ENCODE peak calls at places on chromosomes 3 and 15, in six cellular contexts. V, Q, N, M, U and B are unnamed samples.

GRCh38 chr15:48940508-48940907 is 23.2 kb downstream of the SHC4 start:
- DNase-seq in V (peak), U (peak), M (no peak), N (no peak), Q (no peak), B (peak)

GRCh38 chr3:15497984-15498383 is 23.5 kb downstream of the COLQ start:
- DNase-seq in U (no peak), M (no peak), Q (no peak), N (no peak), V (no peak), B (no peak)

GRCh38 chr3:131806736-131807135 is 228.1 kb downstream of the CPNE4 start:
- DNase-seq in M (no peak), N (no peak), U (no peak), V (no peak), Q (no peak), B (no peak)

GRCh38 chr3:49454457-49454856 is 15.6 kb upstream of the DAG1 start:
- DNase-seq in N (no peak), V (peak), Q (peak), M (no peak), U (no peak), B (peak)

GRCh38 chr3:128882709-128883108 is 3.3 kb downstream of the ACAD9 start:
- DNase-seq in V (no peak), M (no peak), Q (no peak), N (no peak), U (no peak), B (no peak)

GRCh38 chr3:37712918-37713819 is 148.5 kb upstream of the CTDSPL start:
- DNase-seq in U (no peak), N (no peak), Q (peak), M (no peak), V (no peak), B (no peak)

GRCh38 chr15:88476635-88477038 is 9.1 kb downstream of the MRPS11 start:
- DNase-seq in N (peak), U (peak), V (peak), M (no peak), Q (peak), B (peak)

GRCh38 chr15:80426316-80426715 is 22.1 kb downstream of the ARNT2 start:
- DNase-seq in V (no peak), N (no peak), Q (no peak), U (no peak), M (no peak), B (no peak)

GRCh38 chr3:186759231-186759930 is 24.0 kb upstream of the EIF4A2 start:
- DNase-seq in N (no peak), Q (no peak), M (no peak), U (no peak), V (no peak), B (no peak)

GRCh38 chr3:70064194-70064787 is 64.8 kb downstream of the SAMMSON start:
- DNase-seq in M (no peak), U (peak), Q (no peak), V (peak), N (peak), B (peak)

DNA sequence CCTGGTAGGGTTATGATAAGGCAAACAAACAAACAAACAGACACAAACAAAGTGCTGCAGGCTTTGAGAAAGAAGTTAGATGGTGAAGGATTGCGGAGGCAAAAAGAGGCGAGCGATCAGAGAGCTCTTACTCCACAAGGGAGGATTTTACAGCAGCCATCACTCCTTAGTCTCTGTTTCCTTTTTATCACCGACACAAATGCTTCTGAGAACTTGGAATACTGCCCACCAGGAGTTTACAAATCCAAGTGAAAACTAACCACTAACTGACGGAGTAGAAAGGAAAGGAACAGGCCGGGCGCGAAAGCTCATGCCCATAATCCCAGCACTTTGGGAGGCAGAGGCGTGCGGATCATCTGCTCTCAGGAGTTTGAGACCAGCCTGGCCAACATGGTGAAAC is 35.6 kb upstream of the GPR160 start:
- DNase-seq in N (no peak), U (no peak), V (no peak), Q (no peak), M (no peak), B (no peak)
- TF ChIP-seq CTCF in N (no peak), U (no peak), V (no peak), Q (no peak), M (no peak), B (no peak)

GRCh38 chr3:119418641-119419040 is 44.8 kb downstream of the TMEM39A start:
- DNase-seq in U (no peak), N (no peak), Q (no peak), V (no peak), M (no peak), B (no peak)

GRCh38 chr3:119418091-119418512 is 45.3 kb downstream of the TMEM39A start:
- DNase-seq in U (no peak), M (no peak), V (no peak), N (no peak), Q (no peak), B (no peak)

GRCh38 chr3:119420196-119420595 is 43.2 kb downstream of the TMEM39A start:
- DNase-seq in M (no peak), N (no peak), U (no peak), Q (no peak), V (no peak), B (no peak)
- TF ChIP-seq CTCF in M (no peak), N (peak), U (peak), Q (no peak), V (no peak), B (no peak)

GRCh38 chr3:94704467-94704866 is 641.6 kb downstream of the NSUN3 start:
- DNase-seq in U (no peak), M (no peak), Q (no peak), V (no peak), N (no peak), B (no peak)
- TF ChIP-seq CTCF in U (no peak), M (no peak), Q (no peak), V (no peak), N (no peak), B (no peak)

GRCh38 chr3:56682458-56683121 is 475 bp downstream of the TASOR start:
- DNase-seq in V (peak), U (peak), Q (peak), N (peak), M (peak), B (peak)
- TF ChIP-seq CTCF in V (no peak), U (no peak), Q (no peak), N (no peak), M (no peak), B (no peak)

GRCh38 chr15:31197497-31198414 is 96.2 kb upstream of the TRPM1 start:
- DNase-seq in N (no peak), Q (peak), M (no peak), U (no peak), V (peak), B (peak)
- TF ChIP-seq CTCF in N (peak), Q (peak), M (peak), U (peak), V (peak), B (peak)

GRCh38 chr3:151008699-151009098 is 36.2 kb upstream of the CLRN1 start:
- DNase-seq in U (peak), N (peak), Q (no peak), V (no peak), M (no peak), B (no peak)
- TF ChIP-seq CTCF in U (peak), N (peak), Q (no peak), V (no peak), M (no peak), B (no peak)

GRCh38 chr3:78991656-78992055 is 776.1 kb downstream of the ROBO1 start:
- DNase-seq in V (no peak), U (no peak), Q (no peak), M (no peak), N (no peak), B (no peak)

GRCh38 chr3:78990164-78990563 is 777.6 kb downstream of the ROBO1 start:
- DNase-seq in U (no peak), N (no peak), M (no peak), V (no peak), Q (no peak), B (no peak)

GRCh38 chr3:78992400-78992799 is 775.4 kb downstream of the ROBO1 start:
- DNase-seq in M (no peak), N (no peak), V (peak), U (no peak), Q (no peak), B (no peak)

GRCh38 chr3:78986702-78987101 is 781.1 kb downstream of the ROBO1 start:
- DNase-seq in V (no peak), U (no peak), N (no peak), Q (no peak), M (no peak), B (no peak)

GRCh38 chr3:78988324-78988723 is 779.5 kb downstream of the ROBO1 start:
- DNase-seq in U (no peak), Q (no peak), V (no peak), M (no peak), N (peak), B (no peak)
- TF ChIP-seq CTCF in U (peak), Q (no peak), V (no peak), M (peak), N (peak), B (no peak)